ENCODE peak calls at places on chromosomes 7 and 10, in seven cellular contexts. One of them, this sample, is unnamed.
A peak's percentile ranks its signal among the peaks of the same experiment; 100 is the strongest.

GRCh38 chr10:111707066-111707465 is 476.5 kb downstream of the GPAM start:
- DNase-seq in breast epithelium: no peak
- DNase-seq in caudate nucleus: no peak
- DNase-seq in brain microvascular endothelial cell: no peak
- DNase-seq in left ventricle myocardium inferior: no peak
- DNase-seq in Panc1: no peak
- DNase-seq in cardiac muscle cell: no peak
- DNase-seq in this sample: no peak

GRCh38 chr10:109114578-109114977 is 808.7 kb downstream of the XPNPEP1 start:
- DNase-seq in breast epithelium: no peak
- DNase-seq in caudate nucleus: no peak
- DNase-seq in brain microvascular endothelial cell: no peak
- DNase-seq in left ventricle myocardium inferior: no peak
- DNase-seq in Panc1: no peak
- DNase-seq in cardiac muscle cell: no peak
- DNase-seq in this sample: no peak

GRCh38 chr10:75645704-75646103 is 214.3 kb downstream of the LRMDA start:
- DNase-seq in breast epithelium: no peak
- DNase-seq in caudate nucleus: no peak
- DNase-seq in brain microvascular endothelial cell: no peak
- DNase-seq in left ventricle myocardium inferior: no peak
- DNase-seq in Panc1: no peak
- DNase-seq in cardiac muscle cell: no peak
- DNase-seq in this sample: no peak

GRCh38 chr7:32036557-32036956 is 33.6 kb downstream of the PDE1C start:
- DNase-seq in breast epithelium: no peak
- DNase-seq in caudate nucleus: no peak
- DNase-seq in brain microvascular endothelial cell: no peak
- DNase-seq in left ventricle myocardium inferior: no peak
- DNase-seq in Panc1: no peak
- DNase-seq in cardiac muscle cell: no peak
- DNase-seq in this sample: no peak

GRCh38 chr7:83001362-83002040 is 161.2 kb downstream of the PCLO start:
- DNase-seq in breast epithelium: no peak
- DNase-seq in caudate nucleus: no peak
- DNase-seq in brain microvascular endothelial cell: peak; percentile 6
- DNase-seq in left ventricle myocardium inferior: no peak
- DNase-seq in Panc1: no peak
- DNase-seq in cardiac muscle cell: no peak
- DNase-seq in this sample: no peak

GRCh38 chr10:102962259-102962658 is 44.2 kb downstream of the CNNM2 start:
- DNase-seq in breast epithelium: no peak
- DNase-seq in caudate nucleus: no peak
- DNase-seq in brain microvascular endothelial cell: no peak
- DNase-seq in left ventricle myocardium inferior: no peak
- DNase-seq in Panc1: no peak
- DNase-seq in cardiac muscle cell: no peak
- DNase-seq in this sample: no peak

GRCh38 chr7:26199301-26200112 is 1.0 kb downstream of the HNRNPA2B1 start:
- DNase-seq in breast epithelium: peak; percentile 64
- DNase-seq in caudate nucleus: peak; percentile 47
- DNase-seq in brain microvascular endothelial cell: no peak
- DNase-seq in left ventricle myocardium inferior: peak; percentile 63
- DNase-seq in Panc1: no peak
- DNase-seq in cardiac muscle cell: no peak
- DNase-seq in this sample: peak; percentile 64

GRCh38 chr7:106345421-106346166 is 60.8 kb upstream of the NAMPT start:
- DNase-seq in breast epithelium: no peak
- DNase-seq in caudate nucleus: no peak
- DNase-seq in brain microvascular endothelial cell: no peak
- DNase-seq in left ventricle myocardium inferior: no peak
- DNase-seq in Panc1: no peak
- DNase-seq in cardiac muscle cell: peak; percentile 78
- DNase-seq in this sample: no peak

GRCh38 chr7:151342811-151343210 is 1.2 kb downstream of the NUB1 start:
- DNase-seq in breast epithelium: no peak
- DNase-seq in caudate nucleus: no peak
- DNase-seq in brain microvascular endothelial cell: no peak
- DNase-seq in left ventricle myocardium inferior: no peak
- DNase-seq in Panc1: no peak
- DNase-seq in cardiac muscle cell: no peak
- DNase-seq in this sample: no peak
- H3K27ac ChIP-seq in breast epithelium: no peak overlapping the region
- H3K27ac ChIP-seq in caudate nucleus: no peak overlapping the region
- H3K27ac ChIP-seq in brain microvascular endothelial cell: peak overlapping the region; percentile 29
- H3K27ac ChIP-seq in left ventricle myocardium inferior: no peak overlapping the region
- H3K27ac ChIP-seq in Panc1: peak overlapping the region; percentile 88
- H3K27ac ChIP-seq in cardiac muscle cell: no peak overlapping the region
- H3K27ac ChIP-seq in this sample: no peak overlapping the region

GRCh38 chr7:34128762-34129161 is 223.4 kb downstream of the BMPER start:
- DNase-seq in breast epithelium: no peak
- DNase-seq in caudate nucleus: no peak
- DNase-seq in brain microvascular endothelial cell: peak; percentile 81
- DNase-seq in left ventricle myocardium inferior: no peak
- DNase-seq in Panc1: no peak
- DNase-seq in cardiac muscle cell: peak; percentile 78
- DNase-seq in this sample: no peak

GRCh38 chr7:34133983-34134782 is 228.8 kb downstream of the BMPER start:
- DNase-seq in breast epithelium: no peak
- DNase-seq in caudate nucleus: peak; percentile 43
- DNase-seq in brain microvascular endothelial cell: peak; percentile 79
- DNase-seq in left ventricle myocardium inferior: peak; percentile 60
- DNase-seq in Panc1: peak; percentile 24
- DNase-seq in cardiac muscle cell: peak; percentile 87
- DNase-seq in this sample: peak; percentile 55

GRCh38 chr7:34131371-34131770 is 226.0 kb downstream of the BMPER start:
- DNase-seq in breast epithelium: no peak
- DNase-seq in caudate nucleus: no peak
- DNase-seq in brain microvascular endothelial cell: no peak
- DNase-seq in left ventricle myocardium inferior: no peak
- DNase-seq in Panc1: no peak
- DNase-seq in cardiac muscle cell: no peak
- DNase-seq in this sample: no peak

GRCh38 chr7:34133356-34133982 is 228.1 kb downstream of the BMPER start:
- DNase-seq in breast epithelium: no peak
- DNase-seq in caudate nucleus: no peak
- DNase-seq in brain microvascular endothelial cell: peak; percentile 76
- DNase-seq in left ventricle myocardium inferior: no peak
- DNase-seq in Panc1: no peak
- DNase-seq in cardiac muscle cell: peak; percentile 85
- DNase-seq in this sample: no peak

DNA sequence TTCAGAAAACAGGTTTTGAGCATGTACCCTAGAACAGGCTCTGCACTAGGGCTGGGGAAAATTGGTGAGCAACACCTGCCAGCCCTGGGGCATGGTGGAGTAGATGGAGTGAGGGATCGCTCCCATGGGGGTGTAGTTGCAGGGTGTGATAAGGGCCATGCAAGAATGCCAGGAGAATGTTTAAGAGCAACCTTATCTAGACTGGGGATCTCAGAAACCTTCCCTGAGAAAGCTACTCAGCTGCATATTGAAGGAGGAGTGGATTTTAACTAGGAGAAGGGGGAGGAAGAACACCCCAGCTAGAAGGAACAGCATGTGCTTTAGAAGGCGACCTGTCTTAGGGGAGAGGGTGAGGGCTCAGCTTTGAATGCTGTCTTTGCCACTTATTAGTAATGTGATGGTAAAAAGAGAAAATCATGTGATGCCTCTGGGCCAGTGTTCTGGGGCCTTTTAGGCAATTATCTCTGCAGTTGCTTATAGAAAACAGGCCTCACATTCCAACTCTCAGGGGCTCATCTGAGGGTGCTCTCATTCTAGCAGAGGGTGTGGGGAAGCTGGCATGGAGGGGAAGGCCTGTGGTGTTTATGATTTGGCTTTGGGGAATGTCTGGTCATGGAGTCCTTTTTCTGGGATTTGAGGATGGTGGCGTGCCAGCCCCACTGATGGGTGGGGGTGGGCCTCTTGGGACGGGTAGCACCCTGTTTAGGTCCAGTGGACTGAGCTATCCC is 225.4 kb downstream of the BMPER start:
- DNase-seq in breast epithelium: no peak
- DNase-seq in caudate nucleus: no peak
- DNase-seq in brain microvascular endothelial cell: no peak
- DNase-seq in left ventricle myocardium inferior: no peak
- DNase-seq in Panc1: no peak
- DNase-seq in cardiac muscle cell: no peak
- DNase-seq in this sample: no peak
- H3K27ac ChIP-seq in breast epithelium: no peak overlapping the region
- H3K27ac ChIP-seq in caudate nucleus: no peak overlapping the region
- H3K27ac ChIP-seq in brain microvascular endothelial cell: no peak overlapping the region
- H3K27ac ChIP-seq in left ventricle myocardium inferior: no peak overlapping the region
- H3K27ac ChIP-seq in Panc1: no peak overlapping the region
- H3K27ac ChIP-seq in cardiac muscle cell: peak overlapping the region; percentile 34
- H3K27ac ChIP-seq in this sample: no peak overlapping the region

GRCh38 chr7:66953044-66953427 is 32.0 kb downstream of the TMEM248 start:
- DNase-seq in breast epithelium: no peak
- DNase-seq in caudate nucleus: no peak
- DNase-seq in brain microvascular endothelial cell: no peak
- DNase-seq in left ventricle myocardium inferior: no peak
- DNase-seq in Panc1: no peak
- DNase-seq in cardiac muscle cell: no peak
- DNase-seq in this sample: no peak
- H3K27ac ChIP-seq in breast epithelium: peak overlapping the region; percentile 1
- H3K27ac ChIP-seq in caudate nucleus: peak overlapping the region; percentile 4
- H3K27ac ChIP-seq in brain microvascular endothelial cell: peak overlapping the region; percentile 21
- H3K27ac ChIP-seq in left ventricle myocardium inferior: no peak overlapping the region
- H3K27ac ChIP-seq in Panc1: no peak overlapping the region
- H3K27ac ChIP-seq in cardiac muscle cell: no peak overlapping the region
- H3K27ac ChIP-seq in this sample: no peak overlapping the region

GRCh38 chr7:40948239-40948638 is 754.7 kb downstream of the INHBA start:
- DNase-seq in breast epithelium: no peak
- DNase-seq in caudate nucleus: no peak
- DNase-seq in brain microvascular endothelial cell: no peak
- DNase-seq in left ventricle myocardium inferior: no peak
- DNase-seq in Panc1: no peak
- DNase-seq in cardiac muscle cell: no peak
- DNase-seq in this sample: no peak
- H3K27ac ChIP-seq in breast epithelium: no peak overlapping the region
- H3K27ac ChIP-seq in caudate nucleus: no peak overlapping the region
- H3K27ac ChIP-seq in brain microvascular endothelial cell: no peak overlapping the region
- H3K27ac ChIP-seq in left ventricle myocardium inferior: no peak overlapping the region
- H3K27ac ChIP-seq in Panc1: no peak overlapping the region
- H3K27ac ChIP-seq in cardiac muscle cell: no peak overlapping the region
- H3K27ac ChIP-seq in this sample: no peak overlapping the region

DNA sequence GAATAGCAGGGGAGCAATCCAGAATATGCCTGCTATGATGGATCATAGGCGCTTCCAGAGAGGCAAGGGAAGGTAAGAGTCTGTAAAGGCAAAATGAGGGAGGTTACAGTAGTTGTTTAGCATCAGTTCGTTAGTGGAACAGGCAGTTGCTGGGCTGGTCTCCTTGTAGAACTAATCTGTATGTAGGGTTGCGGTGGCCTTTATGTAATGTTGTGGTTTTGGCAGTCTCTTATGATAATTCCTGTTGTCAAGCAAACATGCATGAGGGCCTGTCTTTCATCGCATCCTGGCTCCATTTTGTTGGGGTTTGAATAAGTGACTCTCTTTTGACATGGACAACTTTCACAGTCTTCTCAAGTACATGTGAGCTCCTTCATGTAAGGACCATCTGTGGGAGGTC is 427.8 kb upstream of the LRGUK start:
- DNase-seq in breast epithelium: no peak
- DNase-seq in caudate nucleus: no peak
- DNase-seq in brain microvascular endothelial cell: no peak
- DNase-seq in left ventricle myocardium inferior: no peak
- DNase-seq in Panc1: no peak
- DNase-seq in cardiac muscle cell: peak; percentile 39
- DNase-seq in this sample: no peak
- H3K27ac ChIP-seq in breast epithelium: no peak overlapping the region
- H3K27ac ChIP-seq in caudate nucleus: no peak overlapping the region
- H3K27ac ChIP-seq in brain microvascular endothelial cell: no peak overlapping the region
- H3K27ac ChIP-seq in left ventricle myocardium inferior: no peak overlapping the region
- H3K27ac ChIP-seq in Panc1: no peak overlapping the region
- H3K27ac ChIP-seq in cardiac muscle cell: no peak overlapping the region
- H3K27ac ChIP-seq in this sample: no peak overlapping the region

GRCh38 chr7:90769036-90769435 is 172.9 kb downstream of the CDK14 start:
- DNase-seq in breast epithelium: no peak
- DNase-seq in caudate nucleus: no peak
- DNase-seq in brain microvascular endothelial cell: no peak
- DNase-seq in left ventricle myocardium inferior: no peak
- DNase-seq in Panc1: no peak
- DNase-seq in cardiac muscle cell: no peak
- DNase-seq in this sample: no peak
- H3K27ac ChIP-seq in breast epithelium: no peak overlapping the region
- H3K27ac ChIP-seq in caudate nucleus: no peak overlapping the region
- H3K27ac ChIP-seq in brain microvascular endothelial cell: no peak overlapping the region
- H3K27ac ChIP-seq in left ventricle myocardium inferior: no peak overlapping the region
- H3K27ac ChIP-seq in Panc1: no peak overlapping the region
- H3K27ac ChIP-seq in cardiac muscle cell: no peak overlapping the region
- H3K27ac ChIP-seq in this sample: no peak overlapping the region

DNA sequence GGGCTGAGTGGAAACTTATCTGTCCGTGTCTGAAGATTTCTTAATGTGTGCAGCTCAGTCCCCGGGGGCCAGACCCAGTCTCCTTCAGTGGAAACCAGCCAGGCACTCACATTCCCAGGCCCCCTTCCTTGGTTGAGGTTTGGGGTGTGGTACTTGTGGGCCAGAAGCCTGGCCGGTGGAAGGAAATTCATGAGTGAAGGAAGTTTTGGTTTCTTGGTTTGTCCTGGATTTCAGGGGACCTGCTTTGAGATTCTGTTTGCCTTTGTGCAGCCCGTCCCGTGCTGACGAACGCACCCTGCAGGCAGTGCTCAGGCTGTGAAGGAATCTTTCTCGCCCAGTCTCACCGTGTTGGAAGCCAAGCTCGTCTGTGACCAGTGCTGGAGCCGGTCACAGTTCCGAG is 2.9 kb downstream of the INPP5A start:
- DNase-seq in breast epithelium: no peak
- DNase-seq in caudate nucleus: no peak
- DNase-seq in brain microvascular endothelial cell: peak; percentile 51
- DNase-seq in left ventricle myocardium inferior: peak; percentile 30
- DNase-seq in Panc1: no peak
- DNase-seq in cardiac muscle cell: peak; percentile 44
- DNase-seq in this sample: no peak
- H3K27ac ChIP-seq in breast epithelium: peak overlapping the region; percentile 43
- H3K27ac ChIP-seq in caudate nucleus: peak overlapping the region; percentile 67
- H3K27ac ChIP-seq in brain microvascular endothelial cell: peak overlapping the region; percentile 44
- H3K27ac ChIP-seq in left ventricle myocardium inferior: peak overlapping the region; percentile 87
- H3K27ac ChIP-seq in Panc1: peak overlapping the region; percentile 80
- H3K27ac ChIP-seq in cardiac muscle cell: no peak overlapping the region
- H3K27ac ChIP-seq in this sample: peak overlapping the region; percentile 91

GRCh38 chr10:118800920-118801319 is 46.1 kb upstream of the CACUL1 start:
- DNase-seq in breast epithelium: no peak
- DNase-seq in caudate nucleus: no peak
- DNase-seq in brain microvascular endothelial cell: no peak
- DNase-seq in left ventricle myocardium inferior: no peak
- DNase-seq in Panc1: no peak
- DNase-seq in cardiac muscle cell: peak; percentile 19
- DNase-seq in this sample: no peak
- H3K27ac ChIP-seq in breast epithelium: no peak overlapping the region
- H3K27ac ChIP-seq in caudate nucleus: no peak overlapping the region
- H3K27ac ChIP-seq in brain microvascular endothelial cell: no peak overlapping the region
- H3K27ac ChIP-seq in left ventricle myocardium inferior: no peak overlapping the region
- H3K27ac ChIP-seq in Panc1: no peak overlapping the region
- H3K27ac ChIP-seq in cardiac muscle cell: no peak overlapping the region
- H3K27ac ChIP-seq in this sample: no peak overlapping the region

GRCh38 chr10:104648421-104648820 is 7.3 kb downstream of the SORCS3 start:
- DNase-seq in breast epithelium: no peak
- DNase-seq in caudate nucleus: no peak
- DNase-seq in brain microvascular endothelial cell: no peak
- DNase-seq in left ventricle myocardium inferior: no peak
- DNase-seq in Panc1: no peak
- DNase-seq in cardiac muscle cell: no peak
- DNase-seq in this sample: no peak
- H3K27ac ChIP-seq in breast epithelium: no peak overlapping the region
- H3K27ac ChIP-seq in caudate nucleus: no peak overlapping the region
- H3K27ac ChIP-seq in brain microvascular endothelial cell: no peak overlapping the region
- H3K27ac ChIP-seq in left ventricle myocardium inferior: no peak overlapping the region
- H3K27ac ChIP-seq in Panc1: no peak overlapping the region
- H3K27ac ChIP-seq in cardiac muscle cell: no peak overlapping the region
- H3K27ac ChIP-seq in this sample: no peak overlapping the region

GRCh38 chr10:117632406-117632805 is 89.9 kb downstream of the EMX2 start:
- DNase-seq in breast epithelium: no peak
- DNase-seq in caudate nucleus: no peak
- DNase-seq in brain microvascular endothelial cell: no peak
- DNase-seq in left ventricle myocardium inferior: no peak
- DNase-seq in Panc1: no peak
- DNase-seq in cardiac muscle cell: no peak
- DNase-seq in this sample: no peak
- H3K27ac ChIP-seq in breast epithelium: no peak overlapping the region
- H3K27ac ChIP-seq in caudate nucleus: peak overlapping the region; percentile 54
- H3K27ac ChIP-seq in brain microvascular endothelial cell: no peak overlapping the region
- H3K27ac ChIP-seq in left ventricle myocardium inferior: no peak overlapping the region
- H3K27ac ChIP-seq in Panc1: no peak overlapping the region
- H3K27ac ChIP-seq in cardiac muscle cell: no peak overlapping the region
- H3K27ac ChIP-seq in this sample: no peak overlapping the region

This sample was measured in heart right ventricle.